ENCODE peak calls at places on chromosome 10, in ten cellular contexts. Z is neuronal stem cell; K is tibial artery; S is CD8-positive, alpha-beta memory T cell; R is RWPE2; W is heart right ventricle; F is CD4-positive, alpha-beta T cell; C is thyroid gland; O is substantia nigra; T is dorsolateral prefrontal cortex. B is an unnamed sample.

GRCh38 chr10:75448166-75448565 is 16.7 kb downstream of the LRMDA start:
- DNase-seq in Z (no peak), K (no peak), S (no peak), R (no peak), W (no peak), F (no peak), C (no peak), O (no peak), T (no peak), B (no peak)

GRCh38 chr10:45456822-45457221 is 82.8 kb downstream of the ALOX5 start:
- DNase-seq in Z (no peak), K (no peak), S (no peak), R (no peak), W (no peak), F (no peak), C (no peak), O (no peak), T (no peak), B (no peak)

GRCh38 chr10:101769541-101770180 is 6.3 kb downstream of the FGF8 start:
- DNase-seq in Z (no peak), K (no peak), S (no peak), R (no peak), W (no peak), F (no peak), C (no peak), O (no peak), T (no peak), B (no peak)

GRCh38 chr10:91797077-91797690 is 1.0 kb upstream of the TNKS2 start:
- DNase-seq in Z (no peak), K (no peak), S (no peak), R (no peak), W (no peak), F (no peak), C (no peak), O (no peak), T (no peak), B (no peak)

GRCh38 chr10:49690673-49691356 is 11.4 kb downstream of the C10orf53 start:
- DNase-seq in Z (no peak), K (no peak), S (no peak), R (no peak), W (no peak), F (no peak), C (peak), O (no peak), T (no peak), B (no peak)

GRCh38 chr10:57961487-57961886 is 306.2 kb downstream of the IPMK start:
- DNase-seq in Z (no peak), K (no peak), S (no peak), R (no peak), W (no peak), F (no peak), C (no peak), O (no peak), T (no peak), B (no peak)

GRCh38 chr10:91541481-91541880 is 91.4 kb downstream of the PPP1R3C start:
- DNase-seq in Z (no peak), K (no peak), S (no peak), R (no peak), W (no peak), F (no peak), C (no peak), O (no peak), T (no peak), B (no peak)

GRCh38 chr10:30116254-30116573 is 56.8 kb upstream of the JCAD start:
- DNase-seq in Z (no peak), K (no peak), S (no peak), R (no peak), W (no peak), F (no peak), C (no peak), O (no peak), T (no peak), B (no peak)

GRCh38 chr10:37856881-37857286 is 526 bp downstream of the ZNF248 start:
- DNase-seq in Z (no peak), K (peak), S (peak), R (no peak), W (peak), F (peak), C (peak), O (peak), T (no peak), B (no peak)

GRCh38 chr10:88080213-88080612 is 216.8 kb downstream of the PTEN start:
- DNase-seq in Z (no peak), K (no peak), S (no peak), R (no peak), W (no peak), F (no peak), C (peak), O (no peak), T (no peak), B (no peak)

GRCh38 chr10:27911645-27912044 is 87.2 kb downstream of the ODAD2 start:
- DNase-seq in Z (no peak), K (no peak), S (no peak), R (no peak), W (no peak), F (no peak), C (no peak), O (no peak), T (no peak), B (no peak)

GRCh38 chr10:69802424-69803161 is 887 bp downstream of the COL13A1 start:
- DNase-seq in Z (peak), K (no peak), S (no peak), R (no peak), W (peak), F (no peak), C (peak), O (no peak), T (no peak), B (no peak)

GRCh38 chr10:110081914-110082313 is 74.1 kb downstream of the ADD3 start:
- DNase-seq in Z (no peak), K (peak), S (no peak), R (no peak), W (peak), F (no peak), C (no peak), O (no peak), T (no peak), B (no peak)

GRCh38 chr10:24762966-24763623 is 39.4 kb upstream of the ARHGAP21 start:
- DNase-seq in Z (no peak), K (no peak), S (no peak), R (no peak), W (no peak), F (no peak), C (no peak), O (no peak), T (no peak), B (no peak)

GRCh38 chr10:101778781-101779543 is 3.0 kb upstream of the FGF8 start:
- DNase-seq in Z (peak), K (no peak), S (no peak), R (no peak), W (no peak), F (no peak), C (peak), O (no peak), T (no peak), B (no peak)

GRCh38 chr10:88157981-88158465 is 294.6 kb downstream of the PTEN start:
- DNase-seq in Z (no peak), K (peak), S (no peak), R (no peak), W (no peak), F (no peak), C (no peak), O (no peak), T (no peak), B (no peak)

GRCh38 chr10:43867113-43867512 is 218.4 kb upstream of the ZNF32 start:
- DNase-seq in Z (no peak), K (no peak), S (no peak), R (no peak), W (no peak), F (no peak), C (no peak), O (no peak), T (no peak), B (no peak)
- H3K27ac ChIP-seq in Z (no peak), K (peak), S (no peak), R (no peak), W (peak), F (no peak), C (no peak), O (no peak), T (no peak), B (no peak)

GRCh38 chr10:13195016-13195415 is 33.7 kb downstream of the MCM10 start:
- DNase-seq in Z (no peak), K (no peak), S (no peak), R (no peak), W (no peak), F (no peak), C (no peak), O (no peak), T (no peak), B (no peak)
- H3K27ac ChIP-seq in Z (no peak), K (no peak), S (no peak), R (no peak), W (no peak), F (no peak), C (no peak), O (no peak), T (no peak), B (no peak)

GRCh38 chr10:107966817-107967216 is 802.3 kb upstream of the SORCS1 start:
- DNase-seq in Z (no peak), K (no peak), S (no peak), R (no peak), W (no peak), F (no peak), C (no peak), O (no peak), T (no peak), B (no peak)
- H3K27ac ChIP-seq in Z (no peak), K (no peak), S (no peak), R (no peak), W (no peak), F (no peak), C (no peak), O (no peak), T (no peak), B (no peak)

GRCh38 chr10:78721231-78721630 is 347.5 kb upstream of the ZMIZ1 start:
- DNase-seq in Z (no peak), K (no peak), S (no peak), R (no peak), W (no peak), F (no peak), C (no peak), O (no peak), T (no peak), B (no peak)
- H3K27ac ChIP-seq in Z (no peak), K (no peak), S (no peak), R (no peak), W (no peak), F (no peak), C (no peak), O (no peak), T (no peak), B (no peak)

DNA sequence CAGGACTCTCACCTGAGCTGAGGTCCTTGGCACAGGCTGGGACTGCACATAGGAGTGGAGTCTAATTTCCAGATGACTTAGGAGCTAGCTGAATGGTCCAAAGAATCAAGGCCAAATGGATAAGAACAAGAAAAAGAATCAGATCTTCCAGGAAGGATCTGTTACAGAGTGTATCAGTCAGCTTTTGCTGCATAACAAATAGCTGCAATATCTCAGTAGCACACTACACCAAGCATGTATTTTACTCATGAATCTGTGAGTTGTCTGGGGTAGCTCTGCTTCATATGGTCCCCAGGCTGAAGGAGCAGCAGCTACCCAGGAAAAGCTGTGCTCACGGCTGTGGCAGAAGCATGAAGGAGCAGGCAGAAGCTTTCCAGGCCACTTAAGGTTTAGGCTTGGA is 60.6 kb upstream of the LOXL4 start:
- DNase-seq in Z (no peak), K (no peak), S (no peak), R (no peak), W (no peak), F (no peak), C (no peak), O (no peak), T (no peak), B (no peak)
- H3K27ac ChIP-seq in Z (no peak), K (no peak), S (no peak), R (no peak), W (no peak), F (no peak), C (no peak), O (no peak), T (no peak), B (no peak)

GRCh38 chr10:32954545-32955298 is 3.3 kb downstream of the ITGB1 start:
- DNase-seq in Z (no peak), K (no peak), S (no peak), R (no peak), W (no peak), F (no peak), C (no peak), O (no peak), T (no peak), B (no peak)
- H3K27ac ChIP-seq in Z (no peak), K (peak), S (peak), R (peak), W (no peak), F (no peak), C (peak), O (no peak), T (no peak), B (no peak)

GRCh38 chr10:2866569-2866968 is 200.8 kb upstream of the PFKP start:
- DNase-seq in Z (no peak), K (no peak), S (no peak), R (no peak), W (no peak), F (no peak), C (no peak), O (no peak), T (no peak), B (no peak)
- H3K27ac ChIP-seq in Z (no peak), K (no peak), S (no peak), R (no peak), W (no peak), F (no peak), C (no peak), O (no peak), T (no peak), B (no peak)

B was measured in CD8-positive, alpha-beta T cell.